ENCODE peak calls at places on chromosomes 4 and X, in six cellular contexts. X, T, O, G, Z and P are unnamed samples.

GRCh38 chr4:71553605-71554004 is 214.8 kb downstream of the SLC4A4 start:
- DNase-seq in X (no peak), T (no peak), O (no peak), G (no peak), Z (no peak), P (no peak)

GRCh38 chr4:946517-947471 is 14.5 kb downstream of the TMEM175 start:
- DNase-seq in X (no peak), T (no peak), O (no peak), G (no peak), Z (no peak), P (no peak)

GRCh38 chrX:50613846-50614245 is 143.2 kb upstream of the DGKK start:
- DNase-seq in X (no peak), T (no peak), O (no peak), G (no peak), Z (no peak), P (no peak)

GRCh38 chr4:119271361-119272085 is 50.4 kb downstream of the FABP2 start:
- DNase-seq in X (no peak), T (no peak), O (no peak), G (no peak), Z (no peak), P (no peak)

GRCh38 chr4:36316544-36317082 is 35.2 kb downstream of the DTHD1 start:
- DNase-seq in X (no peak), T (no peak), O (no peak), G (no peak), Z (no peak), P (no peak)

GRCh38 chr4:146638801-146639351 is at the start of gene POU4F2:
- DNase-seq in X (no peak), T (no peak), O (no peak), G (no peak), Z (no peak), P (no peak)

GRCh38 chr4:121658125-121658524 is 38.7 kb downstream of the ANXA5 start:
- DNase-seq in X (no peak), T (no peak), O (no peak), G (no peak), Z (no peak), P (no peak)

GRCh38 chr4:105472871-105473339 is 957 bp downstream of the PPA2 start:
- DNase-seq in X (no peak), T (no peak), O (no peak), G (no peak), Z (no peak), P (no peak)

GRCh38 chr4:26372525-26373172 is 51.8 kb downstream of the RBPJ start:
- DNase-seq in X (no peak), T (peak; percentile 31), O (no peak), G (no peak), Z (no peak), P (no peak)

GRCh38 chr4:169745291-169745690 is 12.5 kb downstream of the HPF1 start:
- DNase-seq in X (no peak), T (no peak), O (no peak), G (no peak), Z (no peak), P (no peak)

GRCh38 chr4:101458914-101459313 is 111.6 kb upstream of the PPP3CA start:
- DNase-seq in X (no peak), T (no peak), O (no peak), G (no peak), Z (no peak), P (no peak)

GRCh38 chr4:1870328-1870577 is 940 bp upstream of the NSD2 start:
- DNase-seq in X (peak; percentile 92), T (peak; percentile 93), O (peak; percentile 77), G (peak; percentile 94), Z (peak; percentile 93), P (peak; percentile 92)

GRCh38 chrX:17833954-17834353 is 27.1 kb downstream of the RAI2 start:
- DNase-seq in X (no peak), T (no peak), O (no peak), G (peak; percentile 56), Z (no peak), P (no peak)

GRCh38 chr4:25879991-25880641 is 17.3 kb upstream of the SEL1L3 start:
- DNase-seq in X (no peak), T (no peak), O (no peak), G (no peak), Z (no peak), P (no peak)

GRCh38 chrX:50769389-50770063 is 44.5 kb downstream of the SHROOM4 start:
- DNase-seq in X (no peak), T (peak; percentile 68), O (no peak), G (peak; percentile 72), Z (peak; percentile 65), P (no peak)

GRCh38 chr4:138049350-138049749 is 192.8 kb downstream of the SLC7A11 start:
- DNase-seq in X (no peak), T (no peak), O (no peak), G (no peak), Z (no peak), P (no peak)

GRCh38 chr4:58606303-58606702 is 1496.1 kb upstream of the IGFBP7 start:
- DNase-seq in X (no peak), T (no peak), O (no peak), G (no peak), Z (no peak), P (no peak)

GRCh38 chr4:147821555-147821954 is 89.7 kb downstream of the ARHGAP10 start:
- DNase-seq in X (no peak), T (no peak), O (no peak), G (no peak), Z (no peak), P (no peak)

GRCh38 chr4:30768278-30768677 is 48.1 kb downstream of the PCDH7 start:
- DNase-seq in X (no peak), T (no peak), O (no peak), G (no peak), Z (no peak), P (no peak)

GRCh38 chr4:156710571-156711195 is 260.9 kb downstream of the PDGFC start:
- DNase-seq in X (no peak), T (no peak), O (no peak), G (no peak), Z (no peak), P (no peak)

DNA sequence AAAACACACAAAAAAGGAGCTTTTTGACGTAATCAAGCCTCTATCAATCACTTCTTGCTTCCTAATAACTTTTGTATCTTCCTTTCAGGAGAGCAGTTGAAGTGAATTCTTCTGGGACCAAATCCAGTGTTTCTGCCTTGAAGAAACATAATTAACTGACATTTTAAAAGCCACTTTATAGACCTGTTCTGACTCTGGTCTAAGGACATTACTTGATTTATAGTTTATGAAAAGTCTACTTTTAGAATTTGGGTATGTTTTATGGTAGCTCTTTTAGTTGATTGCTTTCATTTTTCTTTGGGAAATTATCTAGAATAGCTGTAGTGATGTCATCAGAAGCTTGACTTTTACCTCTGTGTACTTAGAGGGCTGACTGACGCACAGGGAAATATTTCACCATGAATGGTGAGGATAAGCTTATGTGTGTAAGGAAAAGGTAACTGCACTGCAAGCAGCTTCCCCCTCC is 131.9 kb upstream of the LIMCH1 start:
- DNase-seq in X (no peak), T (no peak), O (no peak), G (no peak), Z (no peak), P (peak; percentile 52)
- TF ChIP-seq POLR2A in X (no peak), T (no peak), O (no peak), G (no peak), Z (no peak), P (no peak)

GRCh38 chr4:151166662-151167061 is 67.2 kb downstream of the RPS3A start:
- DNase-seq in X (no peak), T (no peak), O (no peak), G (no peak), Z (no peak), P (no peak)
- TF ChIP-seq CTCF in X (no peak), T (no peak), O (no peak), G (no peak), Z (no peak), P (no peak)

GRCh38 chr4:24564488-24564887 is 19.9 kb downstream of the DHX15 start:
- DNase-seq in X (no peak), T (no peak), O (no peak), G (no peak), Z (no peak), P (no peak)
- H3K4me1 ChIP-seq in X (peaks cover 86% of the 10 kb centered on the region), T (peaks cover 20% of the 10 kb centered on the region), O (no peaks in the 10 kb centered on the region), G (peaks cover 22% of the 10 kb centered on the region), Z (peaks cover 53% of the 10 kb centered on the region), P (no peaks in the 10 kb centered on the region)

GRCh38 chrX:39859991-39860861 is 237.5 kb downstream of the BCOR start:
- DNase-seq in X (peak; percentile 34), T (peak; percentile 31), O (peak; percentile 37), G (peak; percentile 41), Z (peak; percentile 68), P (no peak)
- TF ChIP-seq POLR2A in X (no peak), T (no peak), O (no peak), G (no peak), Z (no peak), P (no peak)

GRCh38 chr4:154743683-154744340 is at the start of gene LRAT:
- DNase-seq in X (peak; percentile 70), T (peak; percentile 58), O (no peak), G (peak; percentile 72), Z (peak; percentile 73), P (peak; percentile 58)
- TF ChIP-seq CTCF in X (no peak), T (peak; percentile 65), O (no peak), G (peak; percentile 16), Z (no peak), P (no peak)

GRCh38 chr4:189800545-189801088 is 140.1 kb upstream of the FRG1 start:
- DNase-seq in X (no peak), T (no peak), O (no peak), G (no peak), Z (no peak), P (no peak)
- H3K4me1 ChIP-seq in X (no peaks in the 10 kb centered on the region), T (no peaks in the 10 kb centered on the region), O (no peaks in the 10 kb centered on the region), G (no peaks in the 10 kb centered on the region), Z (no peaks in the 10 kb centered on the region), P (no peaks in the 10 kb centered on the region)